ENCODE peak calls at places on chromosomes 7 and 10, in four cellular contexts. X is IMR-90, Y is K562, A is GM12878. I is an unnamed sample.

GRCh38 chr10:69994262-69994661 is 58.4 kb upstream of the MACROH2A2 start:
- DNase-seq in X (peak; percentile 59), Y (peak; percentile 91), A (no peak), I (peak; percentile 74)

GRCh38 chr7:120033114-120033513 is 239.9 kb upstream of the KCND2 start:
- DNase-seq in A (no peak), X (no peak), Y (no peak), I (no peak)

GRCh38 chr7:69162931-69163330 is 435.3 kb upstream of the AUTS2 start:
- DNase-seq in Y (no peak), A (no peak), X (no peak), I (no peak)

GRCh38 chr10:119394657-119395286 is 147.7 kb downstream of the RGS10 start:
- DNase-seq in A (no peak), Y (no peak), X (no peak), I (no peak)

GRCh38 chr10:75448166-75448565 is 16.7 kb downstream of the LRMDA start:
- DNase-seq in X (no peak), Y (no peak), A (no peak), I (no peak)

GRCh38 chr10:109062371-109062770 is 860.9 kb downstream of the XPNPEP1 start:
- DNase-seq in A (peak; percentile 1), X (peak; percentile 18), Y (no peak), I (no peak)

GRCh38 chr7:128783143-128783799 is 7.7 kb upstream of the OPN1SW start:
- DNase-seq in X (peak; percentile 89), Y (peak; percentile 92), A (no peak), I (peak; percentile 77)

GRCh38 chr10:89869180-89869579 is 167.8 kb downstream of the KIF20B start:
- DNase-seq in Y (no peak), A (no peak), X (no peak), I (no peak)

GRCh38 chr10:91901784-91902677 is 7.3 kb downstream of the FGFBP3 start:
- DNase-seq in X (peak; percentile 97), A (no peak), Y (no peak), I (peak; percentile 80)

GRCh38 chr7:24824400-24824799 is 67.1 kb upstream of the GSDME start:
- DNase-seq in Y (no peak), X (no peak), A (no peak), I (no peak)

DNA sequence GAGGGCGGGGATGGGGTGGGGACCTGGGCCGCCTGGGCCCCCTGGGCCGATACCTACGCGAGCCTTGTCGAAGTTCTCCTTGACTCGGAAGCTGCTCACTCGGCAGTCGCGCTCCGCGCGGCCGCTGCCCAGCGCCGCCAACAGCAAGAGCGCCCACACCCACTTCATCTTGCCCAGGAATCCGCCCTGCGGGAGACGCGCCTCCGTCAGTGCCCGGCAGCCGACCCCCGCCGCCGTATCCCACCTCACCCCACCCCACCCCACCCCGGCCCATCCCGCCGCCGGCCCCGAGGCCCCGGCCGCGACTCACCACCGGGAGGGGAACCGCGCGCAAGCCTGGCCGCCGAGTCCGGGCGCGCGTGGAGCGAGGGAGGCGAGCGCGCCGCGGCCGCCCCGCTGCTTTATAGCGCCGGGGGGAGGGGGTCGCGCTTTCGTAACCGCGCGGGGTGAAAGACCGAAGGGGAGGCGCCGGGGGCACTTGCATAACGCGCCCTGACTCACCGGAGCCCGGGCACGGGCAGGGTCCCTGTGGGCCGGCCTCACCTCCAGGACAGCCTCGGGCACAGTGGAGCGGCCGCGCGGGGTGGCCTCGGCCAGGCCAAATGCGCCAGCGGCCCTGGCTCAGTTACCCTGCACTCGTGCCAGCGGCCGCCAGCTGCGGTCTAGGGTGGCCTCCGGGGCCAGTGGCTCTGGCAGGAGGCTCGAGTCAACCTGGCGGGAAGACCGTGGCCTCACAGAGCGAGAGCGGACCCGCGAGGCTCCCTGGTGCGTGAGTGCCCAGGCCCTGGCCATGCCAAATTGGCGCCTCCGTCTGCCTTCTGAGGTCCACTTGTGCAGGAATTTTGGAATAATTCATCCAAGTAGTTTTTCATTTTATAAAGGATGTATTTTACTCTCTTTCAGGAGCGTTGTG is at the start of gene RBP4:
- DNase-seq in A (no peak), X (peak; percentile 32), Y (no peak), I (peak; percentile 47)
- H3K4me3 ChIP-seq in A (no peak within 1 kb of the TSS), X (no peak within 1 kb of the TSS), Y (no peak within 1 kb of the TSS), I (peak within 1 kb of the TSS; percentile 62)

GRCh38 chr10:100888957-100889356 is 23.8 kb upstream of the SLF2 start:
- DNase-seq in A (no peak), Y (no peak), X (no peak), I (no peak)

GRCh38 chr10:100887761-100888296 is 24.9 kb upstream of the SLF2 start:
- DNase-seq in A (no peak), X (no peak), Y (no peak), I (no peak)

GRCh38 chr10:100889546-100889945 is 23.2 kb upstream of the SLF2 start:
- DNase-seq in Y (no peak), X (no peak), A (no peak), I (no peak)

GRCh38 chr10:100890696-100891271 is 22.0 kb upstream of the SLF2 start:
- DNase-seq in X (peak; percentile 98), A (no peak), Y (no peak), I (peak; percentile 75)

DNA sequence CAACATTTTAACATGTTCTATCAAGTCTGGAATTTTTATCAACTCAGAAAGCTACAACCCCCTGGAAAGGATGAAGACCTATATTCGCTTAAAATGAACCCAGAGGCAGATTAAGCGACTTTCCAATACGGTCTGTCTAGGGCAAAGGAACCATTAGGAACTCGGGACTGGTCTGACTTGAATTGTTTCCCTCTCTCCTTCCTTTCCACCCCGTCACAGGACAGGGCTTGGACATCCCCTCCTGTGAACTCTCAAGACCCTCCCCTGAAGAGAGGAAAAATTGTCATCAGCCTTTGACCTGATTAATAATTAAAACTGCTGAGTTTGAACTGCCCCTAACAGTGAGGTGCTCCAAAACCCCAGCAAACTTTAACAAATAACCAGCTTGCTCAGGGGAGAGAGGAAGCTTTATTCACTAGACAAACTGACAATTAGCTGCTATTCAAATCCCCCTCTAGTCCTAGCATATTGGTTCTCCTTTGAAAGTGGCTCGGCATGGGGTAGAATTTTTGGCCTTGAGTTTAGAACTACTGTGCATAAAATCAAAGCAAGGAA is 22.5 kb upstream of the SLF2 start:
- DNase-seq in A (no peak), X (no peak), Y (no peak), I (no peak)
- H3K4me2 ChIP-seq in A (no peak overlapping the region), X (peak overlapping the region; percentile 59), Y (no peak overlapping the region), I (peak overlapping the region; percentile 65)

DNA sequence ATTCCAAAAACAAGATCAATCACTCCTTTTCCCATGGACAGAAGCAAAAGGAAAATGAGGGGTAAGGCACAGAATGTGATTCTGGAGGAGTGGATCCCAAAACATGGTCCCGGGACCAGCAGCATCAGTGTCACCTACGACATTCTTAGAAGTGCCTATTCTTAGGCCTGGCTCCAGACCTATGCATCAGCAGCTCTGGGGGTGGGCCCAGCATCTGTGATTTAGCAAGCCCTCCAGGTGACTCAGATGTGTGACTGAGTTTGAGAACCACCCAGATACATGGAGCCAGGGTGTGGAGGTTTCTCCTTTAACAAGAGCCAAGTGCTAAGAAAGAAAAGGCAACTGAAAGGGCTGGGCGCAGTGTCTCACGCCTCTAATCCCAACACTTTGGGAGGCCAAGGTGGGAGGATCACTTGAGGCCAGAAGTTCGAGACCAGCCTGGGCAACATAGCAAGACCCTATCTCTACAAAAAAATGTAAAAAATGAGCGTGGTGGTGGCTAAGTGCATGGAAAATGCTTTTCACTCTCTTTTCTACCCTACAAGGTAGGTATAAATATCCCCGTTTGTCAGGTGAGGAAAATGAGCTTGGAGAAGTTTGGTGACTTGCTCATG is 17.1 kb upstream of the ARPC1A start:
- DNase-seq in Y (no peak), X (peak; percentile 70), A (no peak), I (no peak)
- TF ChIP-seq ELK1 in Y (no peak), X (no peak), A (no peak), I (no peak)

GRCh38 chr7:74061840-74062539 is 21.6 kb upstream of the LIMK1 start:
- DNase-seq in A (no peak), X (peak; percentile 91), Y (peak; percentile 70), I (peak; percentile 90)
- H3K4me3 ChIP-seq in A (no peak overlapping the region), X (no peak overlapping the region), Y (no peak overlapping the region), I (peak overlapping the region; percentile 29)

GRCh38 chr7:138205614-138206150 is 129.4 kb downstream of the AKR1D1 start:
- DNase-seq in A (no peak), Y (no peak), X (no peak), I (no peak)

GRCh38 chr7:138204989-138205298 is 128.7 kb downstream of the AKR1D1 start:
- DNase-seq in Y (no peak), A (no peak), X (no peak), I (no peak)

GRCh38 chr7:138208864-138209263 is 132.6 kb downstream of the AKR1D1 start:
- DNase-seq in A (no peak), X (no peak), Y (no peak), I (no peak)

GRCh38 chr7:138207555-138207971 is 131.3 kb downstream of the AKR1D1 start:
- DNase-seq in A (no peak), X (no peak), Y (no peak), I (no peak)

DNA sequence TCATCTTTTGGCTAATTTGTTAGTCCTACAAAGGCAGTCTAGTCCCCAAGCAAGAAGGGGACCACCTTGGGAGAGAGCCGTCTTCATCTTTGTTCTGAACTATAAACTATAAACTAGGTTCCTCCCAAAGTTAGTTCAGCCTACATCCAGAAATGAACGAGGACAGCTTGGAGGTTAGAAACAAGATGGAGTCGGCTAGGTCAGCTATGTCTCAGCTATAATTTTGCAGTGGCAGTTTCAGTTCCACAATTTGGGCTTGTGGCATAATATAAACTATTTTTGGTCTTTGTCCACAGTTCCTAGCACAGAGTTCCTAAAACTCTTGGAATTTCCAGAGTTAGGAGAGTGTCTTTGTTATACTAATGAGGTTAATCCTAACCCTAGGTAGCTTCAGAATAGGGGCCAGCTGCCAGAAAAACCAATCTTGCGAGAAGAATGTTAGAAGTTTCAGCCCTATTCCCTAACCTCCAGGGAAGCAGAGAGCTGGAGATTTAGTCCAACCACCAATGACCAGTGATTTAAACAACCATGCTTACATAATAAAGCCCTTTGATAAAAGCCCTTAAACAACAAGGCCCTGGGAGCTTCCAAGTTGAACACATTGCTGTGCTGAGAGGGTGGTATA is 131.9 kb downstream of the AKR1D1 start:
- DNase-seq in Y (no peak), A (no peak), X (no peak), I (no peak)
- H3K4me2 ChIP-seq in Y (no peak overlapping the region), A (no peak overlapping the region), X (no peak overlapping the region), I (no peak overlapping the region)

GRCh38 chr7:83001362-83002040 is 161.2 kb downstream of the PCLO start:
- DNase-seq in X (no peak), A (no peak), Y (no peak), I (no peak)
- TF ChIP-seq ELK1 in X (no peak), A (no peak), Y (no peak), I (no peak)

DNA sequence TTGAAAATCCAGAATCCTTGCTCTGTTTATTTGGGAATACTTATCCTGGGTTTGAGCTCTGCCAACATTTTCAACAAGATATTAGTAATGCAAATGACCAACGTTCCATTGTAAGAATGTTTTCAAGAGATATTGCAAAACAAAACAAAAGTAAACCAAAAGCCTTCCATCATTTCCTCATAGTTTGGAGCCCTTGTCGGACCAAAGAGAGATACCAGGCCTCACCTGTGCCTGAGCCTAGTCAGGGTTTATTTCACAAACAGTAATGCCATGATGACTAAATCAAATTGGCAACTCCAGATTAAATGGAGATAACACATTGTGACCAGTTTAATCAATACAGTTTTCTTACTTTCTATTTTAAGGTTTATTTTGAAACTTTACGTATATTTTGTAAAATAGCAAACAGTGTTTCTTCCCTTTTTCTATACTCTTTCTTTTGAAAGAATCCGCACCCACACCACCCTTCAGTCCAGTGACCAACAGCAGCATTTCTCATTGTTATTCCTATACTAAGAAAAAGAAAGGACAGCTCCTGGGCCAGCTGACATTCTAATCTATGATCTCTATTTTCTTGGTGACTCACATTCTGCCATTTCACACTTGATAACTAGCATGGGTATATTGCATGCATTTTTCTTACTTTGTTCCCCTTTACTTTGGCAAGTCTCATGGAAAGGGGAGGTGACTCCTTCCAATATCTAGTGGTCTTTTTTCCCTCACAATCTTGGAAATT is 168.5 kb upstream of the MEOX2 start:
- DNase-seq in X (no peak), A (no peak), Y (no peak), I (no peak)
- H3K4me3 ChIP-seq in X (no peak overlapping the region), A (no peak overlapping the region), Y (no peak overlapping the region), I (no peak overlapping the region)

GRCh38 chr7:67453981-67454380 is 457.3 kb downstream of the TYW1 start:
- DNase-seq in X (no peak), Y (peak; percentile 59), A (no peak), I (no peak)
- H3K4me2 ChIP-seq in X (no peak overlapping the region), Y (peak overlapping the region; percentile 57), A (no peak overlapping the region), I (no peak overlapping the region)